ENCODE peak calls at places on chromosomes 4 and X, in four cellular contexts. W is GM23338; E is lower lobe of right lung; G is CD4-positive, alpha-beta memory T cell. S is an unnamed sample.

GRCh38 chr4:119672086-119672485 is 43.5 kb upstream of the PDE5A start:
- DNase-seq in G (no peak), W (no peak), E (no peak), S (no peak)

GRCh38 chr4:170138580-170139194 is 48.9 kb upstream of the AADAT start:
- DNase-seq in G (no peak), E (peak; percentile 70), W (peak; percentile 90), S (peak; percentile 7)

GRCh38 chr4:10078481-10079233 is 37.9 kb downstream of the WDR1 start:
- DNase-seq in W (no peak), E (peak; percentile 32), G (no peak), S (no peak)

GRCh38 chrX:136880003-136880451 is 498 bp downstream of the RBMX start:
- DNase-seq in E (peak; percentile 44), G (peak; percentile 64), W (peak; percentile 11), S (no peak)

GRCh38 chrX:132908891-132909290 is 49.5 kb downstream of the HS6ST2 start:
- DNase-seq in G (no peak), E (no peak), W (no peak), S (no peak)

GRCh38 chr4:3449047-3449573 is 7.3 kb downstream of the HGFAC start:
- DNase-seq in W (no peak), G (no peak), E (no peak), S (no peak)

GRCh38 chrX:137519459-137519858 is 46.5 kb upstream of the ZIC3 start:
- DNase-seq in W (no peak), G (no peak), E (no peak), S (no peak)

GRCh38 chrX:150035531-150035930 is 97.2 kb upstream of the EOLA2 start:
- DNase-seq in W (no peak), G (no peak), E (no peak), S (no peak)

DNA sequence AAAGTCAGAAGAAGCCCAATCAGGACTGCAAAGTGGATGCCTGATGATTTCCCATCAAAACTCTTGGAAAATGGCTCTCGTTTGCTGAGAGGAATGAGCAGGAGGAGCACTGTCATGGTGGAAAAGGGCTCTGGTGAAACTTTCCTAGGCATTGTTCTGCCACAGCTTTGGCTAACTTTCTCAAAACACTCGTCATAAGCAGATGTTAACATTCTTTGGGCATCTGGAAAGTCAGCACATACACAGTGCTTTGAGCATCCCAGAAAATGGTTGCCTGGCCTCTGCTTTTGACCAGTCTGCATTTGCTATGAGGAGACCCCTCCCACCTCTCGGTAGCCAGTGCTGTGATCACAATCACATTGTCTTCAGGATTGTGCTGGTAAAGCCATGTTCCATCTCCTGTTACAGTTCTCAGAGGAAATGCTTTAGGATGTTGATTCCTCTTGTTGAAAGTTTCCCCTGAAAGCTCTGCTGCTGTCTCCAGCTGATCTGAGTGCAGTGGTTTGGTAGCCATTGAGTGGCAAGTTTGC is 25.2 kb upstream of the TBC1D14 start:
- DNase-seq in E (no peak), W (peak; percentile 66), G (no peak), S (no peak)
- H3K27ac ChIP-seq in E (no peak overlapping the region), W (peak overlapping the region; percentile 75), G (no peak overlapping the region), S (no peak overlapping the region)

GRCh38 chr4:38004887-38005286 is 44.7 kb downstream of the PTTG2 start:
- DNase-seq in E (no peak), G (no peak), W (no peak), S (no peak)
- H3K27ac ChIP-seq in E (no peak overlapping the region), G (no peak overlapping the region), W (peak overlapping the region; percentile 12), S (no peak overlapping the region)

DNA sequence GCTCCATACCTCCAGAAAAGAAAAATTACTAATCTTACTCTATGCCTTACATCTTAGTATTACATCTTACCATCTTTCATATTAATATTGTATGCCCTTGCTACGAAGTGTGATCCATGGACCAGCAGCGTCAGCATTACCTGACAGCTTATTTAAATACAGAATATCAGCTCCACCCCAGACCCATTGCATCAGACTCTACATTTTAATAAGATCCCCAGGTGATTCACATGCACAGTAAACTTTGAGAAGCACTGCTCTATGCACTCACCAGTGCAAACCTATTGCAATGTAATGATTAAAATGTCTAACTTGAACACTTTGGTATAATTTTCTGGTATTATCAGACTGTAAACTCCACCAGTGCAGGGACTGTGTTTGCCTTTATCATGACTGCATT is 14.1 kb upstream of the SH3D19 start:
- DNase-seq in W (no peak), E (no peak), G (no peak), S (no peak)
- H3K27ac ChIP-seq in W (no peak overlapping the region), E (no peak overlapping the region), G (no peak overlapping the region), S (no peak overlapping the region)

GRCh38 chr4:39323836-39324235 is 42.3 kb downstream of the RFC1 start:
- DNase-seq in G (no peak), E (no peak), W (no peak), S (no peak)
- H3K27ac ChIP-seq in G (no peak overlapping the region), E (no peak overlapping the region), W (no peak overlapping the region), S (peak overlapping the region; percentile 89)

DNA sequence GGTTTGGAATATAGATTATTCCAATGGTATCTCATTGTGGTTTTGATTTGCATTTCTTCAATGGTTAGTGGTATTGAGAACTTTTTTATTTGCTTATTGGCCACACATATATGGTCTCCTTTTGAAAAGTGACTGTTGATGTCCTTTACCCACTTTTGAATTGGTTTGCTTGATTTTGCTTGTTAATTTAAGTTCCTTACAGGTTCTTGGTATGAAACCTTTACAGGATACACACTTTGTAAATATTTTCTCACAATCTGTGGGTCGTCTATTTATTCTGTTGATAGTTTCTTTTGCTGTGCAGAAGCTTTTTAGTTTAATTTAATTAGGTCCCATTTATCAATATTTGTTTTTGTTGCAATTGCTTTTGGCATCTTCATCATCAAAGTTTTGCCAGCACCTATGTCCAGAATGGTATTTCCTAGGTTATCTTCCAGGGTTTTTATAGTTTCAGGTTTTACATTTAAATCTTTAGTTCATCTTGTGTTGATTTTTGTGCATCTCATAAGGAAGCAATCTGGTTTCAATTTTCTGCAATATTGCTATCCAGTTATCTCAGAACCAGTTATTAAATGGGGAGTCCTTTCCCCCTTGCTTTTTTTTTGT is 475.7 kb upstream of the PABPC4L start:
- DNase-seq in W (no peak), E (no peak), G (no peak), S (no peak)
- H3K27ac ChIP-seq in W (peak overlapping the region; percentile 84), E (no peak overlapping the region), G (no peak overlapping the region), S (no peak overlapping the region)

GRCh38 chr4:189278559-189279165 is 662.0 kb upstream of the FRG1 start:
- DNase-seq in E (no peak), W (no peak), G (no peak), S (peak; percentile 1)
- H3K27ac ChIP-seq in E (no peak overlapping the region), W (no peak overlapping the region), G (no peak overlapping the region), S (no peak overlapping the region)

DNA sequence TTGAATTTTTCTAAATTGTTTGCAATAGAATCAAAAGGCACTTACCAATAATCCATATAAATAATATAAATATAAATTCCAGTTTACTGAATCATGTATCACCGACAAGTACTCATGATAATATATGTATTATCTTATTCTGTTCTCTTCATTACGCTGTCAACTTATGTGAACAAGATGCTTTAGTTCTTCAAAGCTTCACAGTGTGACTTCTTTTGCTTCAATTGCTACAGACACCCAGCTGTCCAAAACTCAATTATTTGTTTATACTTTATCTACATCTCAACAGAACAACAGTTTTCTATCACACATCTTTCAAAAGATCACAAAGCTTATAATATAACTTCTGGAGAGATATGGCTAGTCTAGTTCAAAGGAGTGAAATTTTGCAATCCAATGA is 1499.9 kb upstream of the PCDH10 start:
- DNase-seq in G (no peak), E (no peak), W (no peak), S (no peak)
- H3K27ac ChIP-seq in G (no peak overlapping the region), E (no peak overlapping the region), W (no peak overlapping the region), S (no peak overlapping the region)

DNA sequence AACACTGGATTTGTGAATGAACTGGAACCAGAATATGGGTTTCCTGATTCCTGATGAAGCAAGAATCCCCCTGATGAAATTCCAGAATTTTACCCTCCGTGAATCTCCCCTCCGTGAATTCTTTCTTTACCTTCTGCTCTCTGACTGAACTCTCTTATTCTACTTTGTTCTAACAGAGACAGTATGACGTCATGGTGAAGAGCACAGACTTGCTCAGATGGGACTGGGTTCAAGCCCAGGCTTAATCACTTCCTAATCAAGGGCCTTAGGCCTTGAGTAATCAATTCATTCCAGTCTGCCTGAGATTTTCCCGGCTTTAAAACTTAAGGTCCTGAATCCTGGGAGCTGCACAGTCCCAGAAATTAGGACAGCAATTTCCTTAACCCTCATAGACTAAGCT is 64.5 kb downstream of the IQCM start:
- DNase-seq in G (no peak), W (no peak), E (no peak), S (no peak)
- H3K27ac ChIP-seq in G (no peak overlapping the region), W (no peak overlapping the region), E (no peak overlapping the region), S (no peak overlapping the region)

DNA sequence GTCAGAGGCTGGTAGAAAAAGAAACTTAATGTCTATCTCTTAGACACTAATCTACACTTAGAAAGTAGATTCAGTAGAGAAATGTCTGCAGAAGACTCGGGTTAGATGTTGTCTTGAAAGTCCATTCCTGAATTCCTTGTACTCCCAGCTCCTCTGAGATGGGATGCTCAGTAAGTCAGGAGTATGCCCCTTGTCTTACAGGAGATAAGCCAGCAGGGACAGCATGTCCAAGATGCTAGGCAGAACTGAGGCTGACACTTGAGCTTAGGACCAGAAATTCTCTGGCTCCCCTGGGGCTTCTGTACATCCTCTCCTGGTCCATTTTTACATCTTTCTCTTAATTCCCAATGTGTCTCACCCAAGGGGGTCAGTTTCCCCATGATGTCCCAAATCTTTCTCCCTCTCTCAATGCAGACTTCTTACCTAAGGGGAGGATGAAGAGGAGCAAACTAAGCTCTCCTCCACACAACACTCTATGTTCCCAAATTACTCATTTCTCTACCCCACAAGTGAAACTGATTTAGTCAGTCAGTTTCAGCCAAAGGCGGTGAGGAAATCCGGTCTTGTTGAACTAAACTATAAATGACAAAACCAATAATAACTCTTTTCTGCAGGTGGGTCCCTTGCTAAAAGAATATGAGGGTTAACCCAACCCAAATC is 558.2 kb upstream of the DIPK2B start:
- DNase-seq in W (no peak), E (no peak), G (peak; percentile 65), S (no peak)
- H3K27ac ChIP-seq in W (no peak overlapping the region), E (peak overlapping the region; percentile 56), G (peak overlapping the region; percentile 56), S (no peak overlapping the region)

S was measured in caudate nucleus.